ENCODE peak calls at places on chromosomes 3 and 15, in four cellular contexts. B is kidney glomerular epithelial cell; E is HTR-8/SVneo; C is activated CD4-positive, alpha-beta T cell treated with anti-CD3 and anti-CD28 coated beads, Interleukin-2, amount 50 U/mL, for 1 hour. X is an unnamed sample.

GRCh38 chr3:139204756-139205155 is 139.1 kb upstream of the MRPS22 start:
- DNase-seq in B (no peak), E (no peak), C (no peak), X (no peak)

GRCh38 chr3:14455571-14456317 is 53.3 kb downstream of the SLC6A6 start:
- DNase-seq in B (no peak), E (no peak), C (no peak), X (no peak)

GRCh38 chr3:161939919-161940693 is 443.5 kb downstream of the OTOL1 start:
- DNase-seq in C (no peak), B (no peak), E (no peak), X (no peak)

GRCh38 chr3:58463181-58463941 is 28.5 kb upstream of the KCTD6 start:
- DNase-seq in C (peak), B (peak), E (peak), X (peak)

GRCh38 chr3:50519471-50520089 is 16.1 kb upstream of the CACNA2D2 start:
- DNase-seq in C (peak), B (peak), E (peak), X (peak)

GRCh38 chr15:66661432-66662096 is 40.5 kb upstream of the SMAD6 start:
- DNase-seq in C (no peak), B (no peak), E (no peak), X (no peak)

GRCh38 chr15:57418640-57419039 is 42.3 kb downstream of the CGNL1 start:
- DNase-seq in E (peak), C (no peak), B (peak), X (no peak)

GRCh38 chr15:82539690-82540054 is 585 bp downstream of the RPS17 start:
- DNase-seq in E (no peak), B (no peak), C (no peak), X (no peak)

GRCh38 chr15:84840741-84841429 is 23.7 kb downstream of the ALPK3 start:
- DNase-seq in B (peak), C (no peak), E (no peak), X (no peak)

GRCh38 chr15:29008846-29009245 is 123.1 kb downstream of the APBA2 start:
- DNase-seq in B (no peak), E (no peak), C (no peak), X (no peak)

GRCh38 chr15:72796515-72797337 is 13.2 kb upstream of the ADPGK start:
- DNase-seq in B (no peak), C (peak), E (peak), X (peak)

GRCh38 chr15:42404461-42405235 is 45.3 kb downstream of the CAPN3 start:
- DNase-seq in C (no peak), B (no peak), E (no peak), X (no peak)

GRCh38 chr3:195384952-195385351 is 57.9 kb downstream of the ACAP2 start:
- DNase-seq in B (no peak), E (no peak), C (no peak), X (no peak)

GRCh38 chr3:63279000-63279366 is 875 bp downstream of the SYNPR start:
- DNase-seq in E (no peak), B (no peak), C (no peak), X (no peak)

GRCh38 chr15:68316061-68316804 is 38.7 kb downstream of the FEM1B start:
- DNase-seq in C (no peak), B (no peak), E (no peak), X (peak)

GRCh38 chr15:90610220-90610619 is 80.5 kb downstream of the CRTC3 start:
- DNase-seq in B (no peak), E (no peak), C (no peak), X (no peak)

GRCh38 chr3:32371466-32372212 is 20.0 kb upstream of the CMTM7 start:
- DNase-seq in C (no peak), B (no peak), E (no peak), X (peak)

GRCh38 chr3:152193673-152194267 is 75.0 kb upstream of the MBNL1 start:
- DNase-seq in C (no peak), E (no peak), B (no peak), X (no peak)

GRCh38 chr15:41559489-41560177 is 621 bp downstream of the TYRO3 start:
- DNase-seq in B (no peak), E (no peak), C (no peak), X (peak)

GRCh38 chr15:68209735-68210408 is 4.7 kb upstream of the CALML4 start:
- DNase-seq in E (no peak), B (no peak), C (peak), X (peak)

GRCh38 chr15:78006567-78007205 is 70.8 kb downstream of the TBC1D2B start:
- DNase-seq in E (no peak), B (no peak), C (no peak), X (no peak)

GRCh38 chr3:174936590-174936989 is 77.5 kb downstream of the NAALADL2 start:
- DNase-seq in B (no peak), E (no peak), C (no peak), X (no peak)

GRCh38 chr3:195549931-195550519 is 6.9 kb upstream of the PPP1R2 start:
- DNase-seq in E (no peak), B (no peak), C (peak), X (peak)